ENCODE peak calls at places on chromosomes 16 and 17, in ten cellular contexts. O is activated naive CD8-positive, alpha-beta T cell treated with anti-CD3 and anti-CD28 coated beads for 36 hours; F is HS-5; B is T follicular helper cell; Z is NCI-H1105; U is AG08395; Y is AG20443; K is anterior cingulate cortex; D is Calu3; Q is Daoy. G is an unnamed sample.

GRCh38 chr16:84643180-84643583 is 5.1 kb upstream of the KLHL36 start:
- DNase-seq in O (no peak), F (no peak), B (no peak), Z (no peak), U (peak), Y (peak), K (no peak), D (no peak), Q (peak), G (no peak)

GRCh38 chr16:54935411-54936085 is 4.9 kb downstream of the IRX5 start:
- DNase-seq in O (no peak), F (no peak), B (no peak), Z (no peak), U (no peak), Y (no peak), K (no peak), D (no peak), Q (no peak), G (no peak)

GRCh38 chr17:82527893-82528292 is 8.4 kb downstream of the FOXK2 start:
- DNase-seq in O (no peak), F (no peak), B (no peak), Z (no peak), U (peak), Y (peak), K (no peak), D (no peak), Q (no peak), G (no peak)

GRCh38 chr17:68595496-68595895 is 5.7 kb downstream of the FAM20A start:
- DNase-seq in O (no peak), F (no peak), B (no peak), Z (no peak), U (no peak), Y (no peak), K (no peak), D (no peak), Q (no peak), G (no peak)

GRCh38 chr17:67569873-67570272 is 147.9 kb upstream of the NOL11 start:
- DNase-seq in O (no peak), F (no peak), B (no peak), Z (no peak), U (no peak), Y (no peak), K (no peak), D (no peak), Q (peak), G (no peak)

GRCh38 chr16:25014500-25015147 is 545 bp downstream of the ARHGAP17 start:
- DNase-seq in O (peak), F (no peak), B (no peak), Z (peak), U (peak), Y (peak), K (peak), D (peak), Q (peak), G (no peak)

GRCh38 chr17:82090549-82091263 is 7.3 kb downstream of the FASN start:
- DNase-seq in O (no peak), F (no peak), B (no peak), Z (no peak), U (no peak), Y (no peak), K (no peak), D (no peak), Q (no peak), G (no peak)

GRCh38 chr16:15857779-15858560 is 1.1 kb upstream of the MYH11 start:
- DNase-seq in O (no peak), F (no peak), B (no peak), Z (no peak), U (peak), Y (peak), K (no peak), D (peak), Q (peak), G (no peak)

GRCh38 chr17:39665642-39666221 is 583 bp downstream of the TCAP start:
- DNase-seq in O (no peak), F (no peak), B (no peak), Z (peak), U (no peak), Y (peak), K (no peak), D (peak), Q (no peak), G (no peak)

GRCh38 chr16:81767987-81768592 is 11.0 kb upstream of the PLCG2 start:
- DNase-seq in O (no peak), F (no peak), B (no peak), Z (peak), U (no peak), Y (no peak), K (no peak), D (peak), Q (no peak), G (no peak)

GRCh38 chr17:81000631-81001357 is 9.2 kb downstream of the CHMP6 start:
- DNase-seq in O (no peak), F (no peak), B (no peak), Z (no peak), U (no peak), Y (no peak), K (no peak), D (no peak), Q (no peak), G (no peak)

GRCh38 chr16:49832177-49832576 is 23.7 kb downstream of the ZNF423 start:
- DNase-seq in O (no peak), F (no peak), B (no peak), Z (no peak), U (no peak), Y (no peak), K (no peak), D (no peak), Q (no peak), G (no peak)

GRCh38 chr16:69831212-69832123 is 69.3 kb downstream of the WWP2 start:
- DNase-seq in O (no peak), F (no peak), B (no peak), Z (no peak), U (peak), Y (peak), K (no peak), D (no peak), Q (no peak), G (no peak)

GRCh38 chr17:42179911-42180410 is 981 bp downstream of the KCNH4 start:
- DNase-seq in O (peak), F (no peak), B (no peak), Z (peak), U (peak), Y (peak), K (no peak), D (no peak), Q (peak), G (no peak)